ENCODE peak calls at places on chromosome 6, in eight cellular contexts. Y is A172, I is T-cell, G is amniotic stem cell, Q is cardiac fibroblast, U is NCI-H1092, C is endothelial cell, N is D341Med. T is an unnamed sample.
A peak's percentile ranks its signal among the peaks of the same experiment; 100 is the strongest.

GRCh38 chr6:14763139-14763538 is 482.7 kb upstream of the JARID2 start:
- DNase-seq in Y (no peak), N (no peak), C (no peak), U (no peak), G (no peak), Q (peak; percentile 33), I (no peak), T (no peak)

GRCh38 chr6:6218246-6219085 is 102.0 kb downstream of the F13A1 start:
- DNase-seq in C (no peak), G (no peak), I (no peak), U (no peak), Y (peak; percentile 17), Q (no peak), N (no peak), T (peak; percentile 39)

GRCh38 chr6:160926281-160927276 is 65.0 kb upstream of the MAP3K4 start:
- DNase-seq in Q (no peak), G (no peak), I (no peak), N (no peak), Y (no peak), C (no peak), U (no peak), T (no peak)

GRCh38 chr6:117389227-117390057 is 36.3 kb downstream of the ROS1 start:
- DNase-seq in C (no peak), Y (no peak), Q (no peak), U (no peak), N (no peak), G (no peak), I (no peak), T (peak; percentile 69)

GRCh38 chr6:137723273-137724017 is 143.6 kb upstream of the TNFAIP3 start:
- DNase-seq in Q (no peak), N (no peak), Y (no peak), C (no peak), G (no peak), U (no peak), I (no peak), T (no peak)

GRCh38 chr6:7909323-7910276 is 988 bp downstream of the TXNDC5 start:
- DNase-seq in N (peak; percentile 90), G (no peak), Y (peak; percentile 13), Q (peak; percentile 56), I (no peak), C (peak; percentile 66), U (no peak), T (peak; percentile 18)

GRCh38 chr6:35471836-35472345 is 3.7 kb downstream of the RPL10A start:
- DNase-seq in I (no peak), G (no peak), Y (no peak), C (no peak), Q (no peak), U (no peak), N (no peak), T (no peak)

GRCh38 chr6:145214570-145214969 is 520.8 kb downstream of the EPM2A start:
- DNase-seq in U (peak; percentile 0), Y (peak; percentile 28), N (no peak), G (peak; percentile 18), I (no peak), Q (peak; percentile 41), C (peak; percentile 7), T (peak; percentile 9)

GRCh38 chr6:106145741-106146227 is 59.6 kb downstream of the PRDM1 start:
- DNase-seq in I (no peak), Y (no peak), N (no peak), Q (no peak), C (no peak), G (no peak), U (no peak), T (no peak)

GRCh38 chr6:112203577-112204349 is 50.6 kb downstream of the LAMA4 start:
- DNase-seq in N (no peak), Y (peak; percentile 78), C (no peak), U (no peak), Q (peak; percentile 87), I (no peak), G (no peak), T (no peak)

GRCh38 chr6:14038636-14039035 is 78.9 kb upstream of the CD83 start:
- DNase-seq in C (no peak), Q (peak; percentile 16), N (no peak), U (no peak), G (no peak), Y (no peak), I (no peak), T (no peak)

GRCh38 chr6:4256969-4257368 is 121.6 kb upstream of the ECI2 start:
- DNase-seq in Q (no peak), Y (peak; percentile 45), I (no peak), C (no peak), G (no peak), U (no peak), N (no peak), T (no peak)

GRCh38 chr6:134519456-134519855 is 201.5 kb upstream of the SGK1 start:
- DNase-seq in U (no peak), I (peak; percentile 58), G (no peak), Q (peak; percentile 84), Y (peak; percentile 45), C (no peak), N (no peak), T (no peak)

GRCh38 chr6:72386324-72386723 is 235.5 kb upstream of the KCNQ5 start:
- DNase-seq in Y (peak; percentile 29), I (no peak), C (no peak), N (no peak), Q (peak; percentile 47), G (no peak), U (no peak), T (no peak)

GRCh38 chr6:11613336-11613735 is 75.8 kb downstream of the TMEM170B start:
- DNase-seq in Q (no peak), Y (peak; percentile 58), C (no peak), G (no peak), I (no peak), N (no peak), U (no peak), T (no peak)

GRCh38 chr6:12232339-12232738 is 57.8 kb upstream of the EDN1 start:
- DNase-seq in I (no peak), Q (peak; percentile 60), N (no peak), G (no peak), U (no peak), Y (peak; percentile 73), C (no peak), T (no peak)

GRCh38 chr6:44113396-44113795 is 13.9 kb downstream of the MRPL14 start:
- DNase-seq in Y (no peak), U (no peak), I (no peak), G (no peak), C (no peak), N (no peak), Q (no peak), T (no peak)